ENCODE peak calls at places on chromosomes 11 and 22, in five cellular contexts. H, U, K, R and X are unnamed samples.
A peak's percentile ranks its signal among the peaks of the same experiment; 100 is the strongest.

GRCh38 chr22:35589071-35589735 is 27.9 kb downstream of the MB start:
- DNase-seq in H (peak; percentile 99), U (peak; percentile 89), K (peak; percentile 61), R (no peak), X (no peak)

GRCh38 chr11:69914286-69915150 is 95.3 kb upstream of the FGF3 start:
- DNase-seq in H (no peak), U (no peak), K (peak; percentile 46), R (no peak), X (no peak)

GRCh38 chr11:70666336-70666735 is 268.0 kb downstream of the CTTN start:
- DNase-seq in H (no peak), U (no peak), K (no peak), R (no peak), X (no peak)

GRCh38 chr11:35969089-35970046 is 25.5 kb downstream of the LDLRAD3 start:
- DNase-seq in H (no peak), U (no peak), K (no peak), R (no peak), X (no peak)

GRCh38 chr22:20497426-20497825 is 1.8 kb upstream of the KLHL22 start:
- DNase-seq in H (no peak), U (no peak), K (no peak), R (no peak), X (no peak)

GRCh38 chr11:25628030-25628429 is 703.9 kb upstream of the ANO3 start:
- DNase-seq in H (no peak), U (no peak), K (no peak), R (no peak), X (no peak)

GRCh38 chr11:69233761-69234136 is 60.2 kb upstream of the MYEOV start:
- DNase-seq in H (no peak), U (no peak), K (peak; percentile 31), R (no peak), X (no peak)

GRCh38 chr11:58830693-58831301 is 13.7 kb downstream of the GLYATL2 start:
- DNase-seq in H (no peak), U (no peak), K (no peak), R (no peak), X (no peak)

GRCh38 chr22:32847067-32847491 is 45.6 kb downstream of the TIMP3 start:
- DNase-seq in H (no peak), U (no peak), K (peak; percentile 72), R (no peak), X (no peak)

GRCh38 chr11:57842873-57843272 is 81.3 kb downstream of the CTNND1 start:
- DNase-seq in H (no peak), U (no peak), K (no peak), R (no peak), X (no peak)

GRCh38 chr11:67024966-67025365 is 2.0 kb downstream of the SYT12 start:
- DNase-seq in H (no peak), U (no peak), K (no peak), R (no peak), X (no peak)

GRCh38 chr11:10604340-10604748 is 35.9 kb upstream of the LYVE1 start:
- DNase-seq in H (no peak), U (peak; percentile 26), K (no peak), R (no peak), X (no peak)

GRCh38 chr11:43837879-43838278 is 42.8 kb upstream of the ALKBH3 start:
- DNase-seq in H (no peak), U (no peak), K (no peak), R (no peak), X (no peak)

GRCh38 chr11:116960916-116961315 is 123.5 kb upstream of the APOA1 start:
- DNase-seq in H (peak; percentile 88), U (peak; percentile 92), K (no peak), R (no peak), X (no peak)

GRCh38 chr22:42931421-42932196 is 74.5 kb upstream of the ARFGAP3 start:
- DNase-seq in H (no peak), U (no peak), K (no peak), R (no peak), X (no peak)

GRCh38 chr11:17978553-17979287 is 34.1 kb downstream of the SERGEF start:
- DNase-seq in H (peak; percentile 71), U (peak; percentile 25), K (no peak), R (no peak), X (no peak)

GRCh38 chr11:114326776-114327175 is 30.6 kb downstream of the NNMT start:
- DNase-seq in H (no peak), U (no peak), K (no peak), R (no peak), X (no peak)

GRCh38 chr11:110955797-110956196 is 243.6 kb upstream of the ARHGAP20 start:
- DNase-seq in H (no peak), U (no peak), K (no peak), R (no peak), X (no peak)

GRCh38 chr22:36164621-36165020 is 4.1 kb upstream of the APOL3 start:
- DNase-seq in H (no peak), U (no peak), K (no peak), R (no peak), X (no peak)

GRCh38 chr11:116371146-116371545 is 401.6 kb downstream of the BUD13 start:
- DNase-seq in H (no peak), U (no peak), K (no peak), R (no peak), X (no peak)

GRCh38 chr22:49489821-49490220 is 337.9 kb downstream of the BRD1 start:
- DNase-seq in H (no peak), U (no peak), K (no peak), R (no peak), X (no peak)

GRCh38 chr11:69808708-69809107 is 10.5 kb downstream of the FGF3 start:
- DNase-seq in H (no peak), U (peak; percentile 15), K (no peak), R (no peak), X (no peak)

GRCh38 chr11:12731841-12732336 is 57.7 kb downstream of the TEAD1 start:
- DNase-seq in H (peak; percentile 80), U (no peak), K (no peak), R (no peak), X (no peak)

GRCh38 chr22:37501176-37501609 is 15.0 kb upstream of the MFNG start:
- DNase-seq in H (no peak), U (no peak), K (no peak), R (no peak), X (no peak)

GRCh38 chr11:126149759-126150236 is 61.7 kb downstream of the RPUSD4 start:
- DNase-seq in H (no peak), U (no peak), K (no peak), R (no peak), X (no peak)

GRCh38 chr11:46504817-46505613 is 88.8 kb downstream of the AMBRA1 start:
- DNase-seq in H (peak; percentile 66), U (peak; percentile 33), K (no peak), R (no peak), X (no peak)

GRCh38 chr11:45664376-45665205 is 831 bp downstream of the CHST1 start:
- DNase-seq in H (no peak), U (no peak), K (no peak), R (no peak), X (no peak)

GRCh38 chr22:38303974-38304373 is 13.3 kb downstream of the CSNK1E start:
- DNase-seq in H (no peak), U (no peak), K (no peak), R (no peak), X (no peak)